ENCODE peak calls at places on chromosomes 4 and X, in six cellular contexts. One of them, this sample, is unnamed.

GRCh38 chr4:86013623-86014022 is 346.2 kb downstream of the MAPK10 start:
- DNase-seq in brain microvascular endothelial cell: peak
- DNase-seq in AG10803: peak
- DNase-seq in H7: no peak
- DNase-seq in iris pigment epithelial cell: peak
- DNase-seq in CD4-positive, CD25-positive, alpha-beta regulatory T cell: no peak
- DNase-seq in this sample: no peak

GRCh38 chrX:143634373-143634685 is 1.6 kb downstream of the SLITRK4 start:
- DNase-seq in brain microvascular endothelial cell: no peak
- DNase-seq in AG10803: no peak
- DNase-seq in H7: peak
- DNase-seq in iris pigment epithelial cell: no peak
- DNase-seq in CD4-positive, CD25-positive, alpha-beta regulatory T cell: no peak
- DNase-seq in this sample: no peak

GRCh38 chr4:172377486-172378140 is 564.4 kb downstream of the GALNTL6 start:
- DNase-seq in brain microvascular endothelial cell: no peak
- DNase-seq in AG10803: no peak
- DNase-seq in H7: no peak
- DNase-seq in iris pigment epithelial cell: no peak
- DNase-seq in CD4-positive, CD25-positive, alpha-beta regulatory T cell: no peak
- DNase-seq in this sample: no peak

GRCh38 chr4:52172166-52172565 is 121.1 kb downstream of the SPATA18 start:
- DNase-seq in brain microvascular endothelial cell: no peak
- DNase-seq in AG10803: peak
- DNase-seq in H7: peak
- DNase-seq in iris pigment epithelial cell: peak
- DNase-seq in CD4-positive, CD25-positive, alpha-beta regulatory T cell: no peak
- DNase-seq in this sample: no peak

GRCh38 chr4:41041541-41041940 is 172.8 kb downstream of the APBB2 start:
- DNase-seq in brain microvascular endothelial cell: no peak
- DNase-seq in AG10803: no peak
- DNase-seq in H7: no peak
- DNase-seq in iris pigment epithelial cell: no peak
- DNase-seq in CD4-positive, CD25-positive, alpha-beta regulatory T cell: no peak
- DNase-seq in this sample: no peak

GRCh38 chr4:6225469-6225868 is 25.1 kb upstream of the JAKMIP1 start:
- DNase-seq in brain microvascular endothelial cell: peak
- DNase-seq in AG10803: no peak
- DNase-seq in H7: peak
- DNase-seq in iris pigment epithelial cell: peak
- DNase-seq in CD4-positive, CD25-positive, alpha-beta regulatory T cell: no peak
- DNase-seq in this sample: peak

GRCh38 chr4:74446193-74446868 is 1.4 kb downstream of the AREG start:
- DNase-seq in brain microvascular endothelial cell: no peak
- DNase-seq in AG10803: no peak
- DNase-seq in H7: no peak
- DNase-seq in iris pigment epithelial cell: no peak
- DNase-seq in CD4-positive, CD25-positive, alpha-beta regulatory T cell: no peak
- DNase-seq in this sample: no peak

GRCh38 chrX:102697506-102697905 is 14.7 kb upstream of the GPRASP2 start:
- DNase-seq in brain microvascular endothelial cell: peak
- DNase-seq in AG10803: peak
- DNase-seq in H7: no peak
- DNase-seq in iris pigment epithelial cell: peak
- DNase-seq in CD4-positive, CD25-positive, alpha-beta regulatory T cell: no peak
- DNase-seq in this sample: no peak

GRCh38 chrX:69024931-69025330 is 140.3 kb downstream of the PJA1 start:
- DNase-seq in brain microvascular endothelial cell: peak
- DNase-seq in AG10803: peak
- DNase-seq in H7: peak
- DNase-seq in iris pigment epithelial cell: peak
- DNase-seq in CD4-positive, CD25-positive, alpha-beta regulatory T cell: no peak
- DNase-seq in this sample: peak

GRCh38 chr4:102302762-102303161 is 42.5 kb downstream of the SLC39A8 start:
- DNase-seq in brain microvascular endothelial cell: no peak
- DNase-seq in AG10803: no peak
- DNase-seq in H7: no peak
- DNase-seq in iris pigment epithelial cell: no peak
- DNase-seq in CD4-positive, CD25-positive, alpha-beta regulatory T cell: no peak
- DNase-seq in this sample: no peak

GRCh38 chr4:145909773-145910172 is 28.9 kb downstream of the ZNF827 start:
- DNase-seq in brain microvascular endothelial cell: no peak
- DNase-seq in AG10803: no peak
- DNase-seq in H7: no peak
- DNase-seq in iris pigment epithelial cell: no peak
- DNase-seq in CD4-positive, CD25-positive, alpha-beta regulatory T cell: no peak
- DNase-seq in this sample: no peak

GRCh38 chrX:12770440-12770839 is 20.8 kb upstream of the PRPS2 start:
- DNase-seq in brain microvascular endothelial cell: no peak
- DNase-seq in AG10803: peak
- DNase-seq in H7: no peak
- DNase-seq in iris pigment epithelial cell: peak
- DNase-seq in CD4-positive, CD25-positive, alpha-beta regulatory T cell: no peak
- DNase-seq in this sample: no peak

GRCh38 chr4:90030953-90031352 is 96.2 kb upstream of the CCSER1 start:
- DNase-seq in brain microvascular endothelial cell: no peak
- DNase-seq in AG10803: no peak
- DNase-seq in H7: no peak
- DNase-seq in iris pigment epithelial cell: peak
- DNase-seq in CD4-positive, CD25-positive, alpha-beta regulatory T cell: no peak
- DNase-seq in this sample: peak

GRCh38 chrX:137428777-137429564 is 137.0 kb upstream of the ZIC3 start:
- DNase-seq in brain microvascular endothelial cell: no peak
- DNase-seq in AG10803: no peak
- DNase-seq in H7: peak
- DNase-seq in iris pigment epithelial cell: no peak
- DNase-seq in CD4-positive, CD25-positive, alpha-beta regulatory T cell: no peak
- DNase-seq in this sample: peak

GRCh38 chrX:73562986-73563739 is at the start of gene CHIC1:
- DNase-seq in brain microvascular endothelial cell: peak
- DNase-seq in AG10803: peak
- DNase-seq in H7: peak
- DNase-seq in iris pigment epithelial cell: peak
- DNase-seq in CD4-positive, CD25-positive, alpha-beta regulatory T cell: peak
- DNase-seq in this sample: peak

GRCh38 chr4:40698733-40699132 is 51.0 kb upstream of the NSUN7 start:
- DNase-seq in brain microvascular endothelial cell: no peak
- DNase-seq in AG10803: no peak
- DNase-seq in H7: peak
- DNase-seq in iris pigment epithelial cell: no peak
- DNase-seq in CD4-positive, CD25-positive, alpha-beta regulatory T cell: no peak
- DNase-seq in this sample: no peak

GRCh38 chr4:53558061-53558801 is 33.1 kb downstream of the LNX1 start:
- DNase-seq in brain microvascular endothelial cell: peak
- DNase-seq in AG10803: peak
- DNase-seq in H7: no peak
- DNase-seq in iris pigment epithelial cell: peak
- DNase-seq in CD4-positive, CD25-positive, alpha-beta regulatory T cell: no peak
- DNase-seq in this sample: no peak

GRCh38 chrX:16205840-16206239 is 38.6 kb downstream of the MAGEB17 start:
- DNase-seq in brain microvascular endothelial cell: no peak
- DNase-seq in AG10803: peak
- DNase-seq in H7: no peak
- DNase-seq in iris pigment epithelial cell: no peak
- DNase-seq in CD4-positive, CD25-positive, alpha-beta regulatory T cell: no peak
- DNase-seq in this sample: no peak

GRCh38 chr4:41134581-41134980 is 79.8 kb downstream of the APBB2 start:
- DNase-seq in brain microvascular endothelial cell: no peak
- DNase-seq in AG10803: peak
- DNase-seq in H7: no peak
- DNase-seq in iris pigment epithelial cell: no peak
- DNase-seq in CD4-positive, CD25-positive, alpha-beta regulatory T cell: no peak
- DNase-seq in this sample: no peak

GRCh38 chrX:135974279-135974856 is 580 bp upstream of the MMGT1 start:
- DNase-seq in brain microvascular endothelial cell: no peak
- DNase-seq in AG10803: peak
- DNase-seq in H7: peak
- DNase-seq in iris pigment epithelial cell: peak
- DNase-seq in CD4-positive, CD25-positive, alpha-beta regulatory T cell: peak
- DNase-seq in this sample: peak

GRCh38 chrX:1359477-1359873 is 22.9 kb downstream of the IL3RA start:
- DNase-seq in brain microvascular endothelial cell: no peak
- DNase-seq in AG10803: no peak
- DNase-seq in H7: no peak
- DNase-seq in iris pigment epithelial cell: no peak
- DNase-seq in CD4-positive, CD25-positive, alpha-beta regulatory T cell: no peak
- DNase-seq in this sample: no peak

GRCh38 chrX:51894697-51895336 is 1.4 kb downstream of the MAGED1 start:
- DNase-seq in brain microvascular endothelial cell: no peak
- DNase-seq in AG10803: peak
- DNase-seq in H7: peak
- DNase-seq in iris pigment epithelial cell: peak
- DNase-seq in CD4-positive, CD25-positive, alpha-beta regulatory T cell: no peak
- DNase-seq in this sample: no peak

GRCh38 chr4:5874811-5875465 is 17.9 kb downstream of the CRMP1 start:
- DNase-seq in brain microvascular endothelial cell: no peak
- DNase-seq in AG10803: peak
- DNase-seq in H7: peak
- DNase-seq in iris pigment epithelial cell: peak
- DNase-seq in CD4-positive, CD25-positive, alpha-beta regulatory T cell: no peak
- DNase-seq in this sample: peak

GRCh38 chrX:154717824-154718223 is 33.1 kb downstream of the GAB3 start:
- DNase-seq in brain microvascular endothelial cell: peak
- DNase-seq in AG10803: peak
- DNase-seq in H7: peak
- DNase-seq in iris pigment epithelial cell: peak
- DNase-seq in CD4-positive, CD25-positive, alpha-beta regulatory T cell: no peak
- DNase-seq in this sample: no peak

GRCh38 chr4:143558823-143559756 is 45.6 kb downstream of the SMARCA5 start:
- DNase-seq in brain microvascular endothelial cell: peak
- DNase-seq in AG10803: peak
- DNase-seq in H7: peak
- DNase-seq in iris pigment epithelial cell: peak
- DNase-seq in CD4-positive, CD25-positive, alpha-beta regulatory T cell: peak
- DNase-seq in this sample: peak